ENCODE peak calls at places on chromosomes 2 and 18, in four cellular contexts. E, V, H and F are unnamed samples. For H3K4me1, the result is how much of the 10 kb centered on the place peaks cover.

GRCh38 chr2:170563401-170563800 is 151.7 kb upstream of the SP5 start:
- DNase-seq in E (no peak), V (no peak), H (no peak), F (peak)

GRCh38 chr2:1478311-1479305 is 65.3 kb downstream of the TPO start:
- DNase-seq in E (no peak), V (no peak), H (no peak), F (no peak)

GRCh38 chr2:106020821-106021316 is 173.2 kb downstream of the UXS1 start:
- DNase-seq in E (no peak), V (no peak), H (no peak), F (no peak)

GRCh38 chr2:241151934-241152660 is 1.8 kb downstream of the PPP1R7 start:
- DNase-seq in E (no peak), V (no peak), H (no peak), F (no peak)

GRCh38 chr2:206823178-206823577 is 57.8 kb downstream of the FASTKD2 start:
- DNase-seq in E (no peak), V (no peak), H (no peak), F (no peak)

GRCh38 chr2:168160897-168161296 is 86.5 kb downstream of the STK39 start:
- DNase-seq in E (peak), V (peak), H (peak), F (no peak)

GRCh38 chr2:222076978-222077690 is 221.7 kb downstream of the PAX3 start:
- DNase-seq in E (no peak), V (no peak), H (no peak), F (no peak)

GRCh38 chr2:64913357-64913869 is 75.8 kb upstream of the SLC1A4 start:
- DNase-seq in E (peak), V (peak), H (peak), F (no peak)

GRCh38 chr2:8028981-8029380 is 652.9 kb upstream of the ID2 start:
- DNase-seq in E (no peak), V (no peak), H (no peak), F (no peak)

GRCh38 chr18:42183746-42184145 is 228.7 kb downstream of the PIK3C3 start:
- DNase-seq in E (peak), V (peak), H (no peak), F (peak)

GRCh38 chr2:28355521-28356094 is 37.0 kb upstream of the FOSL2 start:
- DNase-seq in E (no peak), V (no peak), H (peak), F (no peak)

GRCh38 chr2:62811972-62812371 is 106.5 kb downstream of the EHBP1 start:
- DNase-seq in E (no peak), V (no peak), H (no peak), F (no peak)

GRCh38 chr2:32277674-32278475 is at the start of gene YIPF4:
- DNase-seq in E (peak), V (peak), H (peak), F (peak)

GRCh38 chr2:169839954-169840746 is 12.9 kb downstream of the UBR3 start:
- DNase-seq in E (no peak), V (no peak), H (no peak), F (no peak)

GRCh38 chr2:158575051-158575635 is 118.4 kb downstream of the PKP4 start:
- DNase-seq in E (no peak), V (no peak), H (no peak), F (no peak)

GRCh38 chr2:100902833-100903405 is 83.0 kb downstream of the NPAS2 start:
- DNase-seq in E (peak), V (peak), H (peak), F (peak)

GRCh38 chr2:152464853-152465470 is 130.0 kb downstream of the FMNL2 start:
- DNase-seq in E (no peak), V (no peak), H (no peak), F (no peak)

GRCh38 chr18:22428672-22429071 is 11.0 kb upstream of the CTAGE1 start:
- DNase-seq in E (peak), V (peak), H (no peak), F (no peak)

GRCh38 chr18:59311631-59312030 is 6.8 kb downstream of the CPLX4 start:
- DNase-seq in E (no peak), V (peak), H (no peak), F (peak)

GRCh38 chr2:46985512-46985911 is 69.9 kb upstream of the MCFD2 start:
- DNase-seq in E (peak), V (peak), H (no peak), F (no peak)

GRCh38 chr2:170166735-170167134 is 11.2 kb upstream of the MYO3B start:
- DNase-seq in E (no peak), V (no peak), H (no peak), F (no peak)

GRCh38 chr2:159613515-159614336 is 2.6 kb downstream of the BAZ2B start:
- DNase-seq in E (peak), V (peak), H (no peak), F (no peak)

GRCh38 chr18:11957636-11958035 is 23.7 kb upstream of the IMPA2 start:
- DNase-seq in E (no peak), V (no peak), H (peak), F (no peak)

GRCh38 chr2:241199897-241200821 is 11.7 kb downstream of the ANO7 start:
- DNase-seq in E (no peak), V (no peak), H (no peak), F (no peak)

GRCh38 chr2:114330594-114330993 is 111.8 kb upstream of the DPP10 start:
- DNase-seq in E (no peak), V (no peak), H (no peak), F (no peak)

GRCh38 chr2:73212098-73212447 is 2.0 kb upstream of the SMYD5 start:
- DNase-seq in E (no peak), V (no peak), H (no peak), F (no peak)

GRCh38 chr18:7497081-7497480 is 70.0 kb upstream of the PTPRM start:
- DNase-seq in E (no peak), V (no peak), H (no peak), F (no peak)

GRCh38 chr18:80170395-80171094 is 61.5 kb downstream of the ADNP2 start:
- DNase-seq in E (no peak), V (no peak), H (no peak), F (no peak)

GRCh38 chr2:232434091-232434490 is 21.9 kb upstream of the ALPI start:
- DNase-seq in E (no peak), V (no peak), H (no peak), F (no peak)

GRCh38 chr2:9110346-9110884 is 96.2 kb upstream of the ASAP2 start:
- DNase-seq in E (no peak), V (no peak), H (no peak), F (no peak)

GRCh38 chr2:235358981-235359471 is 134.8 kb upstream of the AGAP1 start:
- DNase-seq in E (peak), V (peak), H (no peak), F (no peak)

GRCh38 chr2:210617732-210618330 is 61.4 kb downstream of the CPS1 start:
- DNase-seq in E (peak), V (peak), H (peak), F (peak)

GRCh38 chr2:233379441-233379840 is 25.1 kb downstream of the DGKD start:
- DNase-seq in E (no peak), V (no peak), H (no peak), F (no peak)

GRCh38 chr2:10658041-10658913 is 31.5 kb downstream of the NOL10 start:
- DNase-seq in E (no peak), V (peak), H (no peak), F (peak)

DNA sequence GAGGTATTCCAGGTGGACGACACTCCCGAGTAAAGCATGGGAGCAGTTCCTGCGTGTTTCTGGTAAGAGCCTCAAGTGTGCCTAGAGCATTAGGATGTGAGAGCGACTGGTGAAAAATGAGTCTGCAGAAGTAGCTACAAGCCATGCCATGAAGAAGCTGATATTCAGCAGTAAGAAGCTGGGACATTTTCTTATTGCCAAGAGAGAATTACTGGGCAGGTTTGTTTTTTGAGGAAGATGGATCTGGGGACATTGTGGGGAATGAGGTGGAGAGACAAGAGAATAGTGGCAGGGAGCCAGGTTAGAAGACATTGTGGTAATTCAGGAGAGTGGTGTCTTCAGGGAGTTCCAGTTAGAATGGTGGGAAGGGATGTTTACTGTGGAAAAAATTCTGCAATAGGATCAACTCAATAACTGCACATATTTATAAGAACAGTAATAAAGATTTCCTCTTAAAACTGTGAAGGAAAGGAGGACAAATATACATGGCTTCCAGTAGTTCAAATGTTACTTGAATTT is 38.2 kb downstream of the CRIM1 start:
- DNase-seq in E (no peak), V (no peak), H (no peak), F (no peak)
- H3K4me1 ChIP-seq in E (half or more), V (under half), H (under half), F (under half)

DNA sequence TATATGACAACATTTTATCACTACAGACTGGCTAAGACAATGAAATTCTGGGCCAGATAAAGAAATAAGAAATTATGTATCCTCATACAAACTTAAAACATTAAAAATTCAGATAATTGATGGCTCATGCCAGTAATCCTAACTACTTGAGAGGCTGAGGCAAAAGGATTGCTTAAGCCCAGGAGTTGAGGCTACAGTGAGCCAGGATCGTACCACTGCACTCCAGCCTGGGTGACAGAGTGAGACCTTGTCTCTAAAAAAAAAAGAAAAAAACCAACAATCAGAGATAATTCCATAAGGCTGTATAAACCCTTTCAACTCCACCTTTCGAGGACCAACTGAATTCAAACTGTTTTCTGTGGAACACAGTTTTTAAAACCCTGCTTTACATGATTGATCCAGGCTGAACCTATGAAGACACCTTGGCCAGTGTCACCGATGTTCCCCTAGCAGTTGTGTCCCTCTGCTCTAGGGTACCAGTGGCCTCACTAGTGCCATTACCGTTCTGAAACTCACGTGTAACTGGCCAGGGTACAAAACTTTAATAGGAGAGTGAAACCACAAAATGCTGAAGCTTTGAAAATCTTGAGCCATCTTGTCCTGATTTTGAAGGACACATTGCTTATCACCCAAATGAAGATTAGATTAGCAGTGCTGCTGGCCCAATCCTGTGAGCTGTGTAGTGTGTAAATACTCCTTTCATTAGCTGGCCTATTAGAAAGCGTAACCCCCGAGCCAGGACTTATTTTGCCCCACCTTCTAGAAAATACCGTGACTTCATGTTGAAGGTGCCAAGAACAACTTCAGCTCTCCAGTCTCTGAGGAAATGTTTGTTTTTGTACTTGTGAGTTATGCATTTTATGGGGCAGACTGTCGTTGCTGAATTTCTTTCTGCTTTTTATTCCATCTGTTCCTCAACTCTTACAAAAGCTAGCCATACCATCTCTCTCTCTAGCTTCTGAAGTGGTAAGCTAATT is 148.0 kb upstream of the MAP3K20 start:
- DNase-seq in E (no peak), V (no peak), H (no peak), F (no peak)
- H3K27ac ChIP-seq in E (no peak), V (no peak), H (no peak), F (no peak)

DNA sequence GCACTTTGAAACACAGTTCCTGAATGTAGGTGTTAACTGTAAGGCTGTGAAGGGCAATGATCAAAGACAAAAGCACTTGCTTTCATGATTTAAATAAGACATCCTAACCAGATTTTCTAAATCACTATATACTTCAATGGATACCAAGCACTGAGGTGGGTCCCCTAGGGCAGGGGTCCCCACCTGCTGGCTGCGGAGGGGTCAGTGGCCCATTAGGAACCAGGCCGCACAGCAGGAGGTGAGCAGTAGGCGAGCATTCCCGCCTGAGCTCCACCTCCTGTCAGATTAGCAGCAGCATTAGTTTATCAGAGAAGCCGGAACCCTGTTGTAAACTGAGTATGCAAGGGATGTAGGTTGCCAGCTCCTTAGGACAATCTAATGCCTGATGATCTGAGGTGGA is 7.1 kb downstream of the NFE2L2 start:
- DNase-seq in E (no peak), V (no peak), H (no peak), F (no peak)
- H3K4me1 ChIP-seq in E (half or more), V (under half), H (half or more), F (under half)

DNA sequence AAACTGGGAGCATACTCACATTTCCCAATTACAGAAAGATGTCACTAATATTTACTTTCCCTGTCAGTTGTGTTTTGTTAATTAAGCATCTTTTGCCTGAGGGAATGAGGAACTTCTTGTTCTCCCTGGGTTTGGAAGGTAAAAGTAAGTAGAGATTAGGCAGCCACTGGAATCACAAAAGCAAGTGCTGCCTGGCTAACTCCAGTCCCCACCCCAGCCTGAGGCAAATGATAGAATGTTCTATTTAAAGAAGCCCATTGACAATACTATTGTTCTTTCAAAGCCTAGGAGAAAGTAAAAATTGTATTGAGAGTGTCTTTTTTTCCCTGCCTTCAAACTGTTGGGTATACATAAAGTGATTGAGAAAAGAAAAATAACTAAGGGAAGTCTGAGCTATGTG is 93.8 kb downstream of the MBD2 start:
- DNase-seq in E (no peak), V (no peak), H (no peak), F (no peak)
- H3K27ac ChIP-seq in E (no peak), V (no peak), H (no peak), F (no peak)

GRCh38 chr2:74873678-74874640 is 40.0 kb downstream of the HK2 start:
- DNase-seq in E (no peak), V (no peak), H (no peak), F (no peak)

GRCh38 chr2:74871414-74871813 is 37.5 kb downstream of the HK2 start:
- DNase-seq in E (no peak), V (no peak), H (no peak), F (no peak)

GRCh38 chr2:74876081-74876886 is 42.4 kb downstream of the HK2 start:
- DNase-seq in E (peak), V (peak), H (peak), F (no peak)

GRCh38 chr2:74872310-74872923 is 38.5 kb downstream of the HK2 start:
- DNase-seq in E (no peak), V (no peak), H (no peak), F (no peak)

DNA sequence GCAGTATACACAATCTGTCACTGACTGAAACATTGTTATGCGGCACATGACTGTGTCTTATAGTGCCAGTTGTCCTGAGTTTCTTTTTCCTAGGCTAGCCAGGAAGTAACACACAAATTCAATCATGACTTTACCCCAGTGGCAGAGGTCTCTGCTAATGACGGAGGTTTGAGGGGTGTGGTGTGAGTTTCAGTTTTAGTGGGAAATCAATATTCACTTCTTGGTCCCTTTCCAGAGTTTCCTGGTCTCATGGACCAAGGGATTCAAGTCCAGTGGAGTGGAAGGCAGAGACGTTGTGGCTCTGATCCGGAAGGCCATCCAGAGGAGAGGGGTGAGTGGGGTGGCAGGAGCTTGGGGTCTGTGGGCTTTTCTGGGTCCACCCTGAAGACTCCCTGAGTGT is 39.1 kb downstream of the HK2 start:
- DNase-seq in E (no peak), V (no peak), H (no peak), F (no peak)
- H3K4me1 ChIP-seq in E (under half), V (under half), H (under half), F (under half)

DNA sequence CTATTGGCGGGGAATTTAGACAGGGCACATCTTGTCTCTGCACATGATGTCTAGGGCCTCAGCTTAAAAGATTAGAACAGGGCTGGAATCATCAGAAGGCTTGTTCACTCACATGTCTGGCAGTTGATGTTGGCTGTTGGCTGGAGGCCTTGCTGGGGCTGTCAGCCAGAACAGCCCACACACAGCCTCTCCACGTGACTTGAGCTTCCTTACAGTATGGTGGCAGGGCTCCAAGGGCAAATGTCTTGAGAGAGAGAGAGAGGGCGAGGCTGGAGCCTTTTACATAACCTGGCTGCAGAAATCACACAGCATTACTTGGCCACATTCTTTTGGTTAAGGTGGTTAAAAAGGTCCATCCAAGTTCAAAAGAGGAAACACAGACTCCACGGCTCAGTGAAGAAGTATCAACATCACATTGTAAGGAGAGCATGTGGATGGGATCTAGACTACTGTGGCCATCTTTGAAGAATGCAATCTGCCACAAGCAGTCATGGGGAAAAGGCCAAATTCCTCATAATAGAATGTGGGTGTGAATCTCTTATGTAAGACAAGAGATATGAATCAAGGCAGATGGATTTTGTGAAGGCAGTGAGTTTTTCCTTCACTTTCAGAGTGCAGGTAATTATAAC is 30.4 kb downstream of the SRSF7 start:
- DNase-seq in E (peak), V (peak), H (no peak), F (peak)
- H3K27ac ChIP-seq in E (no peak), V (peak), H (no peak), F (no peak)

DNA sequence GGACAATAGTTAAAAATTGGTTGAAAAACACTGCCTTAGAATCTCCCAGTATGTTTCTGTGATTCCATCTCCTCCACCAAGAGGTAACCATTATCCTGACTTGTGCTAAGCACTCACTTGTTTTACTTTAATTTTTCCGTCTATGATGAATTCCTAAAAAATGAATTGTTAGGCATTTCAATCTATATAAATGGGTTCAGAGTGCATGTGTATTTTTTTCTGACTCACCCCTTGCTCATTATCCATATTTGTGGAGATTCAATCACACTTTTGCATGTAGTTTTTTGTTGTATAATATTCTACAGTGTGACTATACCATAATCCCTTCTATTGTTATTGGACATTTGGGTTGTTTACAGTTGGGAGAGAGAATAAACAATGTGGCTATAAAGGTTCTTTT is 1.3 kb downstream of the NDUFB3 start:
- DNase-seq in E (no peak), V (peak), H (peak), F (no peak)
- H3K4me1 ChIP-seq in E (under half), V (under half), H (under half), F (under half)

GRCh38 chr2:39380525-39381150 is 56.4 kb downstream of the MAP4K3 start:
- DNase-seq in E (no peak), V (peak), H (no peak), F (no peak)
- H3K27ac ChIP-seq in E (peak), V (peak), H (peak), F (no peak)

DNA sequence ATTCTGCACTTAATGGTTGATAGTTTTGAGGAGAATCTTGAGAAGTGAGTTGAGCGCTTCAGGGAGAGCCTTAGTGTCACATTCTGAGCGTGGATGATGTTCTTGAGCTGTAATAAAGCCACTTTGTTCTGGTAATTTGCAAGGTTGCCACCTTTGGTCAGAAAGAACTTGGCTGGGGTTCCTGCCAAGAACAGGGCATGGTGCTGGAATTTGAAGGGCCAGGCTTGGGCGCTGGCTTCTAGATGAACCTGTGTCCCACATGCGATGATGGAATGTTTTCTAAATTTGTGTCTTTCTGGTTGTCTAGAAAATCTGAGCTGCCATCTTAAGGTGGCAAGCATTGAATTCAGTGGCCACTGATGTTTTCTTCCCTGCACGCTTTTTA is 124.1 kb upstream of the EML6 start:
- DNase-seq in E (no peak), V (no peak), H (no peak), F (no peak)
- H3K4me1 ChIP-seq in E (half or more), V (under half), H (half or more), F (under half)